ENCODE peak calls at places on chromosomes 2 and 18, in five cellular contexts. X, R, S, Y and L are unnamed samples.
A peak's percentile ranks its signal among the peaks of the same experiment; 100 is the strongest.

GRCh38 chr2:112085916-112086669 is 31.0 kb downstream of the TMEM87B start:
- DNase-seq in R (no peak), S (no peak), X (no peak), Y (no peak), L (no peak)

GRCh38 chr2:191421950-191422349 is 176.7 kb downstream of the MYO1B start:
- DNase-seq in S (no peak), R (no peak), Y (no peak), X (no peak), L (no peak)

GRCh38 chr2:165558832-165559231 is 89.3 kb downstream of the CSRNP3 start:
- DNase-seq in R (no peak), Y (no peak), X (no peak), S (no peak), L (no peak)

GRCh38 chr2:208139447-208139846 is 6.5 kb downstream of the CRYGB start:
- DNase-seq in X (no peak), Y (no peak), R (no peak), S (no peak), L (no peak)

GRCh38 chr2:68253211-68254068 is 1.1 kb upstream of the PPP3R1 start:
- DNase-seq in X (peak; percentile 47), Y (peak; percentile 24), S (no peak), R (peak; percentile 51), L (no peak)

GRCh38 chr2:231934441-231935206 is 8.4 kb upstream of the NPPC start:
- DNase-seq in R (no peak), S (no peak), X (no peak), Y (peak; percentile 52), L (no peak)

GRCh38 chr18:40004246-40004645 is 1950.8 kb upstream of the PIK3C3 start:
- DNase-seq in S (no peak), X (no peak), R (no peak), Y (no peak), L (no peak)

GRCh38 chr18:46910856-46911255 is 6.5 kb downstream of the PIAS2 start:
- DNase-seq in R (no peak), S (no peak), Y (no peak), X (no peak), L (no peak)

GRCh38 chr2:62801814-62802524 is 96.5 kb downstream of the EHBP1 start:
- DNase-seq in X (no peak), R (peak; percentile 61), S (no peak), Y (no peak), L (peak; percentile 56)

GRCh38 chr2:19630921-19631320 is 270.9 kb downstream of the TTC32 start:
- DNase-seq in X (no peak), R (no peak), Y (no peak), S (no peak), L (no peak)

GRCh38 chr2:63052411-63053234 is 2.0 kb downstream of the OTX1 start:
- DNase-seq in X (no peak), Y (no peak), S (no peak), R (no peak), L (peak; percentile 33)

GRCh38 chr2:16643099-16643498 is 22.5 kb downstream of the CYRIA start:
- DNase-seq in R (no peak), Y (no peak), X (no peak), S (no peak), L (no peak)

GRCh38 chr2:70569559-70569958 is 15.9 kb upstream of the TGFA start:
- DNase-seq in Y (no peak), S (no peak), X (no peak), R (no peak), L (peak; percentile 28)

GRCh38 chr2:57862153-57862552 is 184.5 kb upstream of the VRK2 start:
- DNase-seq in S (no peak), Y (no peak), X (no peak), R (peak; percentile 48), L (no peak)

GRCh38 chr2:178899664-178900063 is 92.4 kb upstream of the TTN start:
- DNase-seq in S (no peak), X (no peak), Y (no peak), R (no peak), L (no peak)

GRCh38 chr2:224078656-224079055 is 39.6 kb upstream of the SERPINE2 start:
- DNase-seq in Y (no peak), S (no peak), X (no peak), R (no peak), L (no peak)

GRCh38 chr2:31228717-31229116 is 5.2 kb upstream of the EHD3 start:
- DNase-seq in R (no peak), Y (no peak), X (no peak), S (no peak), L (no peak)

GRCh38 chr2:26767129-26767528 is 3.0 kb downstream of the SLC35F6 start:
- DNase-seq in Y (no peak), X (no peak), R (no peak), S (no peak), L (no peak)

GRCh38 chr2:26767894-26768487 is 3.9 kb downstream of the SLC35F6 start:
- DNase-seq in Y (no peak), X (no peak), R (no peak), S (no peak), L (no peak)

GRCh38 chr2:26768759-26769500 is 4.8 kb downstream of the SLC35F6 start:
- DNase-seq in S (no peak), X (peak; percentile 86), Y (no peak), R (peak; percentile 69), L (no peak)

GRCh38 chr2:26770986-26771586 is 7.0 kb downstream of the SLC35F6 start:
- DNase-seq in S (no peak), Y (peak; percentile 62), X (no peak), R (peak; percentile 78), L (peak; percentile 70)

DNA sequence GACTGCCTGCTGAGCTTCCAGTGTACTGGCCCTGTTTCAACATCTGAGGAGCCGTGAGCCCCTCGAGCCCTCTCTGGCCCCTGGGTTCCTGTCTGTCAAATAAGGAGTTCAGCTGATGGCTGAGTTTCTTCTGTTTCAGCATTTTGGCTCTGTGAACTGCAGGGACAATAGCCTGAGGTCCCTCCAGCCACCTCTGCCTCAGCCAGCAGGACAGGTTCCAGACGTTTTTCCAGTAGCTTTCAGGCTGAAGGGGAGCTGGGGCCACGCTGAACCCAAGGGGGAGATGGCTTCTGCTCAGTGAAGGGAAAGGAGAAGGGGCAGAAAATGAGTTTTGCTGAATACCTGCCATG is 5.4 kb downstream of the SLC35F6 start:
- DNase-seq in S (no peak), R (no peak), X (no peak), Y (no peak), L (no peak)
- TF ChIP-seq JUNB in S (no peak), R (no peak), X (no peak), Y (no peak), L (no peak)

GRCh38 chr18:63848159-63848558 is 39.3 kb upstream of the SERPINB2 start:
- DNase-seq in X (peak; percentile 6), S (no peak), Y (peak; percentile 39), R (peak; percentile 70), L (peak; percentile 77)
- TF ChIP-seq REST in X (no peak), S (no peak), Y (no peak), R (no peak), L (no peak)

DNA sequence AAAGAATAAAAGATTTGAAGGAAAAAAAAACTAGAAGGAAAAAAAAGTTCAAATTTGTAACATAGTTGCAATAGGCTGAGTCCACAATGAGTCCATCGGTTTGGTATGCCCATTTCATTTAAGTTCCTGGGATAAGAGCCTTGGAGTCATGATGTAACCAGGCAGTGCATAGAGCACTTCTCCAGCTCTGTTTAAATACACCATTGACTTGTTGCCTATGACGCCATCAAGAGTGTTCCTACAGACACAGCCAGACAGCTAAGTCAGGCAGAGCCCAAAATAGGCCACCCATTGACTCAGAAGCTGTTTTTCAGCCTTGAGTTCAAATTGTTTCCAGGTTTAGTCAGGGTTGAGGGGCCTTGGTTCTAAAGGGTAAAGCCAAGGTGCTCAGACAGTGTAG is 44.9 kb downstream of the SOCS6 start:
- DNase-seq in Y (peak; percentile 98), S (no peak), R (peak; percentile 90), X (no peak), L (no peak)
- H3K4me2 ChIP-seq in Y (peak overlapping the region; percentile 81), S (no peak overlapping the region), R (peak overlapping the region; percentile 34), X (no peak overlapping the region), L (no peak overlapping the region)

GRCh38 chr2:217972490-217972889 is 30.3 kb downstream of the TNS1 start:
- DNase-seq in R (no peak), X (no peak), Y (no peak), S (no peak), L (no peak)

GRCh38 chr2:217972037-217972436 is 30.8 kb downstream of the TNS1 start:
- DNase-seq in X (no peak), R (no peak), S (no peak), Y (no peak), L (no peak)

GRCh38 chr2:217970206-217970605 is 32.6 kb downstream of the TNS1 start:
- DNase-seq in S (no peak), Y (no peak), X (no peak), R (no peak), L (no peak)

GRCh38 chr2:217971166-217971565 is 31.6 kb downstream of the TNS1 start:
- DNase-seq in S (no peak), X (no peak), R (no peak), Y (no peak), L (no peak)

DNA sequence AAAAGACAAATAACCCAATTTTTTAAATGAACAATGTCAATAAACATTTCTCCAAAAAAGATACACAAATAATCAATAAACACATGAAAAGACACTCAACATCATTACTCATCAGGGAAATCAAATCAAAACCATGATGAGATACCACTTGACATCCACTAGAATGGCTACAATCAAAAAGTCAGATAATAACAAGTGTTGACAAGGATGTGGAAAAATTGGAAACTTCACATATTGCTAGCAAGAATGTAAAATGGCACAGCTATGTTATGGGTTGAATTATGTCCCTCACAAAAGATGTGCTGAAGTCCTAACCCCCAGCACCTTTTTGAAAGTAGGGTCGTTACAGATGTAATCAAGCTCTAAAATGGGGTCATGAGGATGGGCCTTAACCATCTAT is 33.2 kb downstream of the TNS1 start:
- DNase-seq in X (no peak), R (no peak), Y (no peak), S (no peak), L (no peak)
- TF ChIP-seq JUNB in X (no peak), R (no peak), Y (no peak), S (no peak), L (no peak)

DNA sequence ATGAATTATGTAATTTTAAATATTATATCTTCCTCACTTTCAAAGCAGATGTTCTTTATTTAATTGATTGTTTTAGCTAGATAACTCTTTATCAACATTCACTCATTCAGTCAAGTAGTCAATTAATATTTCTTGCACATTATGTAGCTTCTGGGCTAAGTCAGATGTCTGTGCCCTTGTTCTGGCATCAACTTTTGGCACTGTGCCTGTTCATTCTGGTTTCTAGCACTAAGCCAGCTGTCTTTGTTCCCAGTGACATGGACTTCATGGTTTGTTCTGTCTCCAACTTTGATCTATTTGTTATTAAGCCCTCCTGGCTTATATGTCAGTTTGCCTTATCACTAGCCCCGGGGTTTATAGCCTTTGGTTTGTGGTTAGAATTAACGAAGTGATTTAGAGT is 247.9 kb upstream of the SYT4 start:
- DNase-seq in X (no peak), R (no peak), Y (no peak), S (no peak), L (no peak)
- TF ChIP-seq REST in X (no peak), R (no peak), Y (no peak), S (no peak), L (no peak)